ENCODE peak calls at places on chromosome 4, in four cellular contexts. One of them, this sample, is unnamed. For H3K4me1 and H3K27me3, the result is how much of the 10 kb centered on the place peaks cover.

GRCh38 chr4:72712997-72713396 is 144.0 kb upstream of the ADAMTS3 start:
- DNase-seq in tibial nerve: no peak
- DNase-seq in upper lobe of left lung: no peak
- DNase-seq in IMR-90: no peak
- DNase-seq in this sample: no peak

GRCh38 chr4:175536852-175537453 is 275.1 kb downstream of the GPM6A start:
- DNase-seq in IMR-90: peak
- DNase-seq in upper lobe of left lung: no peak
- DNase-seq in tibial nerve: no peak
- DNase-seq in this sample: no peak

GRCh38 chr4:109562457-109563237 is 2.6 kb downstream of the MCUB start:
- DNase-seq in tibial nerve: no peak
- DNase-seq in upper lobe of left lung: no peak
- DNase-seq in IMR-90: no peak
- DNase-seq in this sample: no peak

GRCh38 chr4:81032805-81033684 is 2.5 kb downstream of the BMP3 start:
- DNase-seq in tibial nerve: no peak
- DNase-seq in IMR-90: peak
- DNase-seq in upper lobe of left lung: peak
- DNase-seq in this sample: no peak

GRCh38 chr4:77126844-77127614 is 30.0 kb upstream of the CCNG2 start:
- DNase-seq in upper lobe of left lung: no peak
- DNase-seq in IMR-90: no peak
- DNase-seq in tibial nerve: no peak
- DNase-seq in this sample: no peak

GRCh38 chr4:136392576-136392975 is 1139.7 kb downstream of the PCDH18 start:
- DNase-seq in IMR-90: peak
- DNase-seq in tibial nerve: no peak
- DNase-seq in upper lobe of left lung: no peak
- DNase-seq in this sample: no peak

GRCh38 chr4:61094854-61095598 is 105.1 kb upstream of the ADGRL3 start:
- DNase-seq in IMR-90: no peak
- DNase-seq in upper lobe of left lung: peak
- DNase-seq in tibial nerve: no peak
- DNase-seq in this sample: no peak

GRCh38 chr4:19739101-19739651 is 512.5 kb upstream of the SLIT2 start:
- DNase-seq in IMR-90: peak
- DNase-seq in tibial nerve: no peak
- DNase-seq in upper lobe of left lung: peak
- DNase-seq in this sample: no peak

GRCh38 chr4:188110036-188110435 is 633 bp upstream of the TRIML2 start:
- DNase-seq in IMR-90: no peak
- DNase-seq in upper lobe of left lung: no peak
- DNase-seq in tibial nerve: no peak
- DNase-seq in this sample: no peak

GRCh38 chr4:5724377-5724776 is 13.4 kb downstream of the EVC start:
- DNase-seq in tibial nerve: no peak
- DNase-seq in upper lobe of left lung: no peak
- DNase-seq in IMR-90: no peak
- DNase-seq in this sample: no peak

GRCh38 chr4:170269950-170270349 is 180.2 kb upstream of the AADAT start:
- DNase-seq in IMR-90: no peak
- DNase-seq in tibial nerve: no peak
- DNase-seq in upper lobe of left lung: no peak
- DNase-seq in this sample: no peak

GRCh38 chr4:168654206-168655174 is 157.6 kb downstream of the PALLD start:
- DNase-seq in tibial nerve: no peak
- DNase-seq in IMR-90: no peak
- DNase-seq in upper lobe of left lung: peak
- DNase-seq in this sample: no peak
- TF ChIP-seq POLR2A in tibial nerve: no peak
- TF ChIP-seq POLR2A in IMR-90: no peak
- TF ChIP-seq POLR2A in upper lobe of left lung: no peak
- TF ChIP-seq POLR2A in this sample: peak

DNA sequence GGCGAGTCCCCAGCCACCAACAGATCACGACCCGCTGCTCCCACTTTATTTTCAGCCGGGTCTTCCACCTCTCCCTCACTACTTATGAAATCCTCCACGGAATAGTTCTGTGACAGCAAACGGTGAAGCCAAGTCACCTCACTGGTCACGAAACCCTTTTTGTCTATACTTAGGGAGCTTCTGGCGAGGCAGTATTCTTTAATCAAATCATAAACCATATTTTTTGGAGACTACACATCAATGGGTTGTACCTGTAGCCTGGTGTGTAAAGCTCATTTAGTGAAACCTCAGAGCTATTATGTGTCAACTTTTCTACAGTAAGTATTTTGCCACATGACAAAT is 809 bp upstream of the H2AZ1 start:
- DNase-seq in upper lobe of left lung: no peak
- DNase-seq in tibial nerve: no peak
- DNase-seq in IMR-90: no peak
- DNase-seq in this sample: no peak
- H3K4me1 ChIP-seq in upper lobe of left lung: under half
- H3K4me1 ChIP-seq in tibial nerve: under half
- H3K4me1 ChIP-seq in IMR-90: under half
- H3K4me1 ChIP-seq in this sample: under half

GRCh38 chr4:54659213-54660144 is 1.7 kb downstream of the KIT start:
- DNase-seq in upper lobe of left lung: no peak
- DNase-seq in tibial nerve: no peak
- DNase-seq in IMR-90: peak
- DNase-seq in this sample: no peak
- H3K27me3 ChIP-seq in upper lobe of left lung: under half
- H3K27me3 ChIP-seq in tibial nerve: under half
- H3K27me3 ChIP-seq in IMR-90: under half
- H3K27me3 ChIP-seq in this sample: under half

DNA sequence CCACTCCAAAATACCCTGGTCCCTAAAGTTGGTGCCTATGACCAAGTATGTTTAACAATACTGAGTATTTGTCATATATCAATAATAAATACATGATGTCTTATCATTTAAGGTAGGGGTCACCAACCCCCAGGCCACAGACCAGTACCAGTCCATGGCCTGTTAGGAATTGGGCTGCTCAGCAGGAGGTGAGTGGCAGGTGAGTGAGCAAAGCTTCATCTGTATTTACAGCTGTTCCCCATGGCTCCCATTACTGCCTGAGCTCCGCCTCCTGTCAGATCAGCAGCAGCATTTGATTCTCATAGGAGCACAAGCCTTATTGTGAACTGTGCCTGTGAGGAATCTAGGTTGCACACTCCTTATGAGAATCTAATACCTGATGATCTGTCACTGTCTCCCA is 126.2 kb downstream of the HNRNPD start:
- DNase-seq in tibial nerve: no peak
- DNase-seq in upper lobe of left lung: no peak
- DNase-seq in IMR-90: no peak
- DNase-seq in this sample: no peak
- TF ChIP-seq POLR2A in tibial nerve: no peak
- TF ChIP-seq POLR2A in upper lobe of left lung: no peak
- TF ChIP-seq POLR2A in IMR-90: no peak
- TF ChIP-seq POLR2A in this sample: no peak

GRCh38 chr4:158786155-158786581 is 17.3 kb downstream of the FNIP2 start:
- DNase-seq in tibial nerve: no peak
- DNase-seq in upper lobe of left lung: no peak
- DNase-seq in IMR-90: peak
- DNase-seq in this sample: no peak
- H3K4me1 ChIP-seq in tibial nerve: under half
- H3K4me1 ChIP-seq in upper lobe of left lung: half or more
- H3K4me1 ChIP-seq in IMR-90: under half
- H3K4me1 ChIP-seq in this sample: under half

GRCh38 chr4:15914291-15914690 is 24.2 kb downstream of the FGFBP1 start:
- DNase-seq in IMR-90: peak
- DNase-seq in upper lobe of left lung: no peak
- DNase-seq in tibial nerve: no peak
- DNase-seq in this sample: no peak
- H3K27me3 ChIP-seq in IMR-90: under half
- H3K27me3 ChIP-seq in upper lobe of left lung: under half
- H3K27me3 ChIP-seq in tibial nerve: under half
- H3K27me3 ChIP-seq in this sample: under half

GRCh38 chr4:121800961-121801714 is at the start of gene EXOSC9:
- DNase-seq in IMR-90: peak
- DNase-seq in upper lobe of left lung: peak
- DNase-seq in tibial nerve: peak
- DNase-seq in this sample: peak
- TF ChIP-seq POLR2A in IMR-90: peak
- TF ChIP-seq POLR2A in upper lobe of left lung: no peak
- TF ChIP-seq POLR2A in tibial nerve: peak
- TF ChIP-seq POLR2A in this sample: peak

GRCh38 chr4:57102050-57102564 is 8.1 kb downstream of the IGFBP7 start:
- DNase-seq in IMR-90: peak
- DNase-seq in tibial nerve: peak
- DNase-seq in upper lobe of left lung: no peak
- DNase-seq in this sample: no peak
- H3K4me1 ChIP-seq in IMR-90: under half
- H3K4me1 ChIP-seq in tibial nerve: under half
- H3K4me1 ChIP-seq in upper lobe of left lung: under half
- H3K4me1 ChIP-seq in this sample: under half

GRCh38 chr4:184953971-184954370 is 64.3 kb upstream of the HELT start:
- DNase-seq in IMR-90: no peak
- DNase-seq in upper lobe of left lung: no peak
- DNase-seq in tibial nerve: no peak
- DNase-seq in this sample: no peak
- H3K27me3 ChIP-seq in IMR-90: under half
- H3K27me3 ChIP-seq in upper lobe of left lung: under half
- H3K27me3 ChIP-seq in tibial nerve: under half
- H3K27me3 ChIP-seq in this sample: under half